ENCODE peak calls at places on chromosome 1, in seven cellular contexts. E, A, Z, H, S, C and T are unnamed samples.

GRCh38 chr1:10056599-10056987 is 23.8 kb downstream of the UBE4B start:
- DNase-seq in H (no peak), A (no peak), C (no peak), E (no peak), S (no peak), Z (no peak), T (no peak)

GRCh38 chr1:46248122-46248920 is 758 bp downstream of the RAD54L start:
- DNase-seq in C (peak), E (peak), H (peak), A (peak), S (peak), Z (no peak), T (peak)

GRCh38 chr1:236627717-236628116 is 23.4 kb upstream of the HEATR1 start:
- DNase-seq in S (no peak), A (no peak), Z (no peak), H (no peak), E (no peak), C (no peak), T (no peak)

GRCh38 chr1:24022611-24023359 is 42.7 kb upstream of the SRSF10 start:
- DNase-seq in H (peak), E (no peak), C (peak), S (no peak), A (no peak), Z (no peak), T (no peak)

GRCh38 chr1:56056438-56057312 is 522.7 kb downstream of the PLPP3 start:
- DNase-seq in S (no peak), E (no peak), H (no peak), Z (no peak), C (no peak), A (no peak), T (no peak)

GRCh38 chr1:247407180-247407616 is 8.8 kb upstream of the NLRP3 start:
- DNase-seq in S (no peak), E (no peak), A (no peak), H (no peak), Z (peak), C (no peak), T (no peak)

GRCh38 chr1:223081181-223081994 is 61.7 kb downstream of the TLR5 start:
- DNase-seq in C (peak), E (peak), H (peak), A (peak), Z (peak), S (peak), T (peak)

GRCh38 chr1:200911361-200911760 is 16.7 kb downstream of the INAVA start:
- DNase-seq in E (no peak), H (no peak), Z (no peak), C (no peak), S (no peak), A (no peak), T (no peak)

GRCh38 chr1:1092149-1092855 is 18.2 kb upstream of the RNF223 start:
- DNase-seq in C (no peak), S (no peak), E (no peak), A (no peak), Z (no peak), H (peak), T (no peak)

GRCh38 chr1:18578271-18578670 is 52.4 kb upstream of the PAX7 start:
- DNase-seq in H (no peak), E (no peak), A (no peak), Z (no peak), S (no peak), C (no peak), T (no peak)

GRCh38 chr1:18573170-18573569 is 57.5 kb upstream of the PAX7 start:
- DNase-seq in H (no peak), A (no peak), S (no peak), C (no peak), E (no peak), Z (no peak), T (no peak)

GRCh38 chr1:18572022-18572920 is 58.4 kb upstream of the PAX7 start:
- DNase-seq in H (no peak), C (no peak), S (no peak), A (no peak), Z (no peak), E (no peak), T (no peak)

GRCh38 chr1:18574754-18575153 is 55.9 kb upstream of the PAX7 start:
- DNase-seq in C (no peak), S (no peak), H (no peak), A (no peak), Z (no peak), E (no peak), T (no peak)

GRCh38 chr1:18575620-18576019 is 55.0 kb upstream of the PAX7 start:
- DNase-seq in H (peak), A (peak), Z (no peak), E (peak), S (peak), C (peak), T (peak)
- TF ChIP-seq YY1 in H (no peak), A (no peak), Z (no peak), E (no peak), S (no peak), C (no peak), T (no peak)

DNA sequence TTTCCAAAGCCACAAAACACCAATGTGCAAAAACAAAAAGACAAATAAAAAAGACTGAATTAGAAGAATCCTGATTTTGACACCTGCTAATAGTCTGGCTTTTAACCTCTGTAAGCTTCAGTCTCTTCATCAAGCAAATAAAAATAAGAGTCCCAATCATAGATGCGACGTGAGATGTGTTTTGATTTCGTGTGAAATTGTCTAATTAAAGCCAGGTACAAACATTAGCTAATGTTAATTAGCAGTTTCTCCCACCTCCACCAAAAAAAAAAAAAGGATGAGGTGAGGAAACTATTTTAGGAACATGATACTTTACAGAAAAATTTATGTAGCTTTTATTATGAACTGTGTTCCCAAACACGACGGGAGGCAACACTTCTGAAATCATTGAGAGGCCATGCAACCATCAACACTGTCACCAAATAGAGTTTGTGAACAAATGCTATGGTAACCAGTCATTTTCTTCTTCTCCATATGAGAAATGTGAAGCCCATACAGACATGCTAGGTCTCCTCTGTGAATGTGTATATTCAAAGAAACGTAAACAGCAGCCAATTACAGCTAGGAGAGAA is 6.7 kb upstream of the EVI5 start:
- DNase-seq in H (no peak), A (no peak), E (no peak), Z (no peak), C (no peak), S (no peak), T (no peak)
- TF ChIP-seq YY1 in H (no peak), A (no peak), E (no peak), Z (no peak), C (no peak), S (no peak), T (no peak)

GRCh38 chr1:156622581-156623297 is 3.5 kb downstream of the HAPLN2 start:
- DNase-seq in C (no peak), H (no peak), Z (no peak), S (no peak), A (no peak), E (no peak), T (no peak)

GRCh38 chr1:156625436-156626078 is 6.3 kb downstream of the HAPLN2 start:
- DNase-seq in A (no peak), S (peak), E (no peak), Z (no peak), C (no peak), H (peak), T (peak)

GRCh38 chr1:156626079-156626438 is 6.8 kb downstream of the HAPLN2 start:
- DNase-seq in C (no peak), S (no peak), A (no peak), Z (no peak), H (no peak), E (no peak), T (no peak)

GRCh38 chr1:156624814-156625435 is 5.7 kb downstream of the HAPLN2 start:
- DNase-seq in H (no peak), Z (no peak), E (no peak), S (no peak), C (no peak), A (no peak), T (peak)

DNA sequence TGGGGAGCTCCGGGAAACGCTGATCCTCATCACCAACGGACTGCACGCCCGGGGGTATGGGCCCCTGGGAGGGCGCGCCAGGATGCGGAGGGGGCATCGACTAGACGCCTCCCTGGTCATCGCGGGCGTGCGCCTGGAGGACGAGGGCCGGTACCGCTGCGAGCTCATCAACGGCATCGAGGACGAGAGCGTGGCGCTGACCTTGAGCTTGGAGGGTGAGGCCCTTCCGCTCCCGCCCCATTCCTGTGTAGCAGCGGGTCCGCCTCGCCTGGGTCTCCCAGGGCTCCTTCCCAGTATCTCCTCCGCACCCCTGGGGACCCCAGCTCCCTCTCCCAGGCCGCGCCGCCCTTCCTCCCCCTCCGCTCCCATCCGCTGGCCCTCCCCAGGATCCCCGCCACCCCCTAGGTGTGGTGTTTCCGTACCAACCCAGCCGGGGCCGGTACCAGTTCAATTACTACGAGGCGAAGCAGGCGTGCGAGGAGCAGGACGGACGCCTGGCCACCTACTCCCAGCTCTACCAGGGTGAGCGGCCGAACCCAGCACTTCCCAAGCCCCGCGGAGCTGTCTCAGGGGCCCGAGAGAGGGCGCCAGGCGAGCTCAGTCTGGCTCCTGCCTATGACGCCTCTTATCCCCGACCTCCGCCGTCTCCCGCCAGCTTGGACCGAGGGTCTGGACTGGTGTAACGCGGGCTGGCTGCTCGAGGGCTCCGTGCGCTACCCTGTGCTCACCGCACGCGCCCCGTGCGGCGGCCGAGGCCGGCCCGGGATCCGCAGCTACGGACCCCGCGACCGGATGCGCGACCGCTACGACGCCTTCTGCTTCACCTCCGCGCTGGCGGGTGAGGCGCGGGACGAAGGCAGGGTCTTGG is 5.0 kb downstream of the HAPLN2 start:
- DNase-seq in E (no peak), C (no peak), A (peak), Z (no peak), H (peak), S (peak), T (peak)
- TF ChIP-seq YY1 in E (no peak), C (no peak), A (no peak), Z (no peak), H (no peak), S (no peak), T (peak)

GRCh38 chr1:186804669-186805068 is 24.1 kb upstream of the PLA2G4A start:
- DNase-seq in S (no peak), C (no peak), Z (no peak), H (no peak), E (no peak), A (no peak), T (no peak)
- TF ChIP-seq YY1 in S (no peak), C (no peak), Z (no peak), H (no peak), E (no peak), A (no peak), T (no peak)

GRCh38 chr1:178536844-178537371 is 24.0 kb downstream of the TEX35 start:
- DNase-seq in A (no peak), S (no peak), C (peak), E (peak), Z (no peak), H (no peak), T (no peak)
- TF ChIP-seq YY1 in A (no peak), S (no peak), C (no peak), E (peak), Z (no peak), H (no peak), T (no peak)

GRCh38 chr1:3113741-3114056 is 44.7 kb downstream of the PRDM16 start:
- DNase-seq in S (no peak), Z (no peak), H (no peak), E (no peak), C (no peak), A (no peak), T (no peak)

GRCh38 chr1:3111616-3112021 is 42.6 kb downstream of the PRDM16 start:
- DNase-seq in E (no peak), H (no peak), Z (no peak), S (no peak), A (no peak), C (no peak), T (no peak)

GRCh38 chr1:3114131-3114744 is 45.2 kb downstream of the PRDM16 start:
- DNase-seq in A (no peak), H (no peak), E (no peak), Z (no peak), S (no peak), C (no peak), T (no peak)

GRCh38 chr1:3112526-3112925 is 43.5 kb downstream of the PRDM16 start:
- DNase-seq in H (no peak), A (no peak), C (no peak), E (no peak), Z (no peak), S (no peak), T (no peak)

GRCh38 chr1:3113047-3113740 is 44.2 kb downstream of the PRDM16 start:
- DNase-seq in A (no peak), C (no peak), S (no peak), E (no peak), H (no peak), Z (no peak), T (no peak)
- TF ChIP-seq YY1 in A (no peak), C (no peak), S (no peak), E (no peak), H (no peak), Z (no peak), T (no peak)

GRCh38 chr1:156474966-156475365 is 25.6 kb downstream of the MEF2D start:
- DNase-seq in E (no peak), Z (no peak), C (no peak), H (no peak), S (no peak), A (no peak), T (no peak)

GRCh38 chr1:156476501-156477298 is 23.9 kb downstream of the MEF2D start:
- DNase-seq in Z (no peak), S (no peak), E (no peak), C (peak), A (no peak), H (no peak), T (no peak)

GRCh38 chr1:156478250-156478627 is 22.3 kb downstream of the MEF2D start:
- DNase-seq in E (no peak), C (no peak), S (no peak), H (no peak), Z (no peak), A (no peak), T (no peak)

GRCh38 chr1:156477526-156478249 is 22.9 kb downstream of the MEF2D start:
- DNase-seq in E (no peak), S (no peak), Z (no peak), H (no peak), C (no peak), A (no peak), T (no peak)

GRCh38 chr1:156475568-156476500 is 24.7 kb downstream of the MEF2D start:
- DNase-seq in Z (no peak), C (peak), A (no peak), H (no peak), S (no peak), E (no peak), T (no peak)
- TF ChIP-seq YY1 in Z (no peak), C (no peak), A (no peak), H (no peak), S (no peak), E (no peak), T (no peak)